ENCODE peak calls at places on chromosomes 5 and 9, in seven cellular contexts. One of them, this sample, is unnamed.

GRCh38 chr5:168408561-168409321 is 77.5 kb upstream of the RARS1 start:
- DNase-seq in head of caudate nucleus: no peak
- DNase-seq in C1 segment of cervical spinal cord: no peak
- DNase-seq in stimulated activated CD4-positive, alpha-beta T cell treated with anti-CD3 and anti-CD28 coated beads, Interleukin-4, amount 100 ng/mL, for 4 hours: no peak
- DNase-seq in kidney tubule cell: no peak
- DNase-seq in Caco-2: no peak
- DNase-seq in ureter: no peak
- DNase-seq in this sample: no peak

GRCh38 chr9:112174223-112174964 is 703 bp downstream of the SUSD1 start:
- DNase-seq in Caco-2: peak
- DNase-seq in stimulated activated CD4-positive, alpha-beta T cell treated with anti-CD3 and anti-CD28 coated beads, Interleukin-4, amount 100 ng/mL, for 4 hours: peak
- DNase-seq in C1 segment of cervical spinal cord: no peak
- DNase-seq in ureter: peak
- DNase-seq in kidney tubule cell: peak
- DNase-seq in head of caudate nucleus: peak
- DNase-seq in this sample: peak

GRCh38 chr9:4147476-4148214 is 152.2 kb downstream of the GLIS3 start:
- DNase-seq in stimulated activated CD4-positive, alpha-beta T cell treated with anti-CD3 and anti-CD28 coated beads, Interleukin-4, amount 100 ng/mL, for 4 hours: no peak
- DNase-seq in Caco-2: peak
- DNase-seq in C1 segment of cervical spinal cord: peak
- DNase-seq in head of caudate nucleus: no peak
- DNase-seq in kidney tubule cell: peak
- DNase-seq in ureter: no peak
- DNase-seq in this sample: no peak

GRCh38 chr5:107248065-107248695 is 422.6 kb downstream of the EFNA5 start:
- DNase-seq in kidney tubule cell: peak
- DNase-seq in ureter: peak
- DNase-seq in C1 segment of cervical spinal cord: no peak
- DNase-seq in head of caudate nucleus: peak
- DNase-seq in stimulated activated CD4-positive, alpha-beta T cell treated with anti-CD3 and anti-CD28 coated beads, Interleukin-4, amount 100 ng/mL, for 4 hours: peak
- DNase-seq in Caco-2: peak
- DNase-seq in this sample: peak

GRCh38 chr5:122863721-122864120 is 18.3 kb downstream of the SNX24 start:
- DNase-seq in head of caudate nucleus: no peak
- DNase-seq in C1 segment of cervical spinal cord: no peak
- DNase-seq in Caco-2: no peak
- DNase-seq in stimulated activated CD4-positive, alpha-beta T cell treated with anti-CD3 and anti-CD28 coated beads, Interleukin-4, amount 100 ng/mL, for 4 hours: no peak
- DNase-seq in ureter: no peak
- DNase-seq in kidney tubule cell: no peak
- DNase-seq in this sample: no peak

GRCh38 chr9:134358026-134358967 is 32.0 kb downstream of the RXRA start:
- DNase-seq in ureter: no peak
- DNase-seq in C1 segment of cervical spinal cord: peak
- DNase-seq in stimulated activated CD4-positive, alpha-beta T cell treated with anti-CD3 and anti-CD28 coated beads, Interleukin-4, amount 100 ng/mL, for 4 hours: no peak
- DNase-seq in head of caudate nucleus: no peak
- DNase-seq in kidney tubule cell: no peak
- DNase-seq in Caco-2: no peak
- DNase-seq in this sample: peak

GRCh38 chr5:139650031-139650688 is 2.0 kb downstream of the CXXC5 start:
- DNase-seq in kidney tubule cell: peak
- DNase-seq in head of caudate nucleus: peak
- DNase-seq in ureter: peak
- DNase-seq in Caco-2: no peak
- DNase-seq in stimulated activated CD4-positive, alpha-beta T cell treated with anti-CD3 and anti-CD28 coated beads, Interleukin-4, amount 100 ng/mL, for 4 hours: no peak
- DNase-seq in C1 segment of cervical spinal cord: no peak
- DNase-seq in this sample: no peak

GRCh38 chr9:114362394-114362793 is 25.4 kb downstream of the AKNA start:
- DNase-seq in Caco-2: no peak
- DNase-seq in kidney tubule cell: no peak
- DNase-seq in ureter: no peak
- DNase-seq in head of caudate nucleus: no peak
- DNase-seq in stimulated activated CD4-positive, alpha-beta T cell treated with anti-CD3 and anti-CD28 coated beads, Interleukin-4, amount 100 ng/mL, for 4 hours: no peak
- DNase-seq in C1 segment of cervical spinal cord: no peak
- DNase-seq in this sample: no peak

GRCh38 chr9:94199776-94200175 is 59.3 kb upstream of the ZNF169 start:
- DNase-seq in Caco-2: no peak
- DNase-seq in ureter: no peak
- DNase-seq in kidney tubule cell: no peak
- DNase-seq in C1 segment of cervical spinal cord: no peak
- DNase-seq in stimulated activated CD4-positive, alpha-beta T cell treated with anti-CD3 and anti-CD28 coated beads, Interleukin-4, amount 100 ng/mL, for 4 hours: no peak
- DNase-seq in head of caudate nucleus: no peak
- DNase-seq in this sample: no peak

GRCh38 chr9:110427497-110428104 is 89.9 kb upstream of the TXNDC8 start:
- DNase-seq in C1 segment of cervical spinal cord: peak
- DNase-seq in head of caudate nucleus: peak
- DNase-seq in stimulated activated CD4-positive, alpha-beta T cell treated with anti-CD3 and anti-CD28 coated beads, Interleukin-4, amount 100 ng/mL, for 4 hours: peak
- DNase-seq in kidney tubule cell: peak
- DNase-seq in ureter: no peak
- DNase-seq in Caco-2: peak
- DNase-seq in this sample: peak